ENCODE peak calls at places on chromosome 21, in four cellular contexts. V, L, P and K are unnamed samples.

GRCh38 chr21:29637126-29637525 is 302.7 kb downstream of the GRIK1 start:
- DNase-seq in V (no peak), L (no peak), P (no peak), K (no peak)

GRCh38 chr21:32499249-32500055 is 85.9 kb downstream of the TCP10L start:
- DNase-seq in V (no peak), L (no peak), P (peak; percentile 62), K (no peak)

GRCh38 chr21:24727803-24728425 is 879.4 kb downstream of the MRPL39 start:
- DNase-seq in V (no peak), L (no peak), P (peak; percentile 52), K (no peak)

GRCh38 chr21:31760931-31761330 is 29.0 kb upstream of the SCAF4 start:
- DNase-seq in V (no peak), L (no peak), P (no peak), K (no peak)

GRCh38 chr21:40049031-40049958 is 182.1 kb downstream of the PCP4 start:
- DNase-seq in V (no peak), L (no peak), P (peak; percentile 11), K (no peak)

GRCh38 chr21:29114765-29115164 is 15.7 kb upstream of the MAP3K7CL start:
- DNase-seq in V (no peak), L (no peak), P (peak; percentile 92), K (no peak)

GRCh38 chr21:26449161-26449560 is 123.9 kb downstream of the CYYR1 start:
- DNase-seq in V (no peak), L (no peak), P (peak; percentile 43), K (peak; percentile 49)

GRCh38 chr21:46452719-46453118 is 6.0 kb upstream of the DIP2A start:
- DNase-seq in V (no peak), L (no peak), P (no peak), K (no peak)

GRCh38 chr21:39373634-39374033 is 24.7 kb upstream of the HMGN1 start:
- DNase-seq in V (peak; percentile 36), L (no peak), P (peak; percentile 47), K (peak; percentile 49)

GRCh38 chr21:26405735-26406361 is 167.2 kb downstream of the CYYR1 start:
- DNase-seq in V (peak; percentile 34), L (no peak), P (peak; percentile 72), K (peak; percentile 59)

GRCh38 chr21:26140185-26140584 is 30.4 kb downstream of the APP start:
- DNase-seq in V (no peak), L (no peak), P (peak; percentile 99), K (no peak)

GRCh38 chr21:45634511-45635183 is 8.9 kb upstream of the PCBP3 start:
- DNase-seq in V (peak; percentile 44), L (no peak), P (peak; percentile 18), K (peak; percentile 60)

GRCh38 chr21:19122371-19122770 is 718.8 kb upstream of the TMPRSS15 start:
- DNase-seq in V (peak; percentile 12), L (no peak), P (no peak), K (no peak)

GRCh38 chr21:32925098-32925497 is 100.6 kb upstream of the OLIG2 start:
- DNase-seq in V (no peak), L (no peak), P (no peak), K (no peak)

GRCh38 chr21:40054403-40054802 is 187.2 kb downstream of the PCP4 start:
- DNase-seq in V (no peak), L (no peak), P (no peak), K (no peak)

GRCh38 chr21:33059319-33059894 is 10.5 kb upstream of the OLIG1 start:
- DNase-seq in V (no peak), L (no peak), P (no peak), K (no peak)

GRCh38 chr21:44919111-44919912 is 1.4 kb downstream of the ITGB2 start:
- DNase-seq in V (no peak), L (no peak), P (no peak), K (no peak)

GRCh38 chr21:29130234-29130993 is at the start of gene MAP3K7CL:
- DNase-seq in V (no peak), L (no peak), P (peak; percentile 100), K (no peak)

GRCh38 chr21:45642122-45642813 is 1.3 kb upstream of the PCBP3 start:
- DNase-seq in V (no peak), L (no peak), P (no peak), K (no peak)

GRCh38 chr21:33019885-33020557 is 5.7 kb upstream of the OLIG2 start:
- DNase-seq in V (no peak), L (no peak), P (no peak), K (no peak)

GRCh38 chr21:46202592-46203202 is 18.4 kb upstream of the SPATC1L start:
- DNase-seq in V (no peak), L (no peak), P (no peak), K (peak; percentile 68)

GRCh38 chr21:28908351-28908750 is 84.3 kb downstream of the LTN1 start:
- DNase-seq in V (no peak), L (no peak), P (no peak), K (no peak)

GRCh38 chr21:17506936-17507335 is 5.9 kb upstream of the CXADR start:
- DNase-seq in V (no peak), L (no peak), P (no peak), K (no peak)

GRCh38 chr21:17514124-17514481 is 1.3 kb downstream of the CXADR start:
- DNase-seq in V (no peak), L (no peak), P (no peak), K (peak; percentile 43)

GRCh38 chr21:17513214-17514123 is 626 bp downstream of the CXADR start:
- DNase-seq in V (peak; percentile 48), L (no peak), P (no peak), K (peak; percentile 44)

DNA sequence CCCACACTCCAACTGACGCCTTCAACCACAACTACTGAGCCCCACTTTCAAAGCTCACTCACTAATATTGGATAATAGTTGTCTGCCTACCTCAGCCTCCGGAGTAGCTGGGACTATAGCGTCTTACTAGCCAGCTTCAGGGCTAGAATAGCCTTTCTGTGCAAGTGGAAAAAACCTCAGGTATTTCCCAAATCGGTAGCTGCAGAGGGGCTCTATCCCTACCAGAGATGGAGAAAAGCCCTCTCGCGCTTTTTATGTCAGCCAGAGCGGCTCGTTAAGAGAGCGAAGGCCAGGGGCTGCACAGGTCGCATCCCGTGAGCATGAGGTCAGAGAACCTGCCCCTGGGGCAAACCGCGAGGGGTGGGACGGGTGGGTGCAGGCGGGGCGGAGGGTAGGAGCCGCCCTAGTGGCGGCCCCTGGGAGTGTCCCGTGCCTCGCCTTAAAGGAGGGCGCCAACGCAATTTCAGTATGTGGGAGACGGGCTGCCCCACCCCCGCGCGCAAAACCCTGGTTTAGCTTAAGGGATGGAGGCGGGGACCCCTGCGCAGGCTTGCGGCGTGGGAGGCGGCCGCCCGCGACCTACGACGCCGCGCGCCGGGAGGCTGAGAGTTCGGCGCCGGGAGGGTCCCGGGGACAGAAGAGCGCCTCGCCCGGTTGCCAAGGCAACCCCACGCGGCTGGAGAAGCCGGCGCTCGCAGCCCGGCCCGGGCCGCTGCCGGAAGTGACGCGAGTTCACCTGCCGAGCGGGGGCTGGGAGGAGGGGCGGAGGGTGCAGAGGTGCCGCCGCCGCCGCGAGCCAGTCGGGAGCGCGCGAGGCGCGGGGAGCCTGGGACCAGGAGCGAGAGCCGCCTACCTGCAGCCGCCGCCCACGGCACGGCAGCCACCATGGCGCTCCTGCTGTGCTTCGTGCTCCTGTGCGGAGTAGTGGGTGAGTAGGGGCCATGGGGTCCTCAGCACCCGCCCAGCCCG is at the start of gene CXADR:
- DNase-seq in V (peak; percentile 81), L (no peak), P (no peak), K (peak; percentile 83)
- TF ChIP-seq CTCF in V (peak; percentile 53), L (peak; percentile 65), P (peak; percentile 28), K (peak; percentile 53)

DNA sequence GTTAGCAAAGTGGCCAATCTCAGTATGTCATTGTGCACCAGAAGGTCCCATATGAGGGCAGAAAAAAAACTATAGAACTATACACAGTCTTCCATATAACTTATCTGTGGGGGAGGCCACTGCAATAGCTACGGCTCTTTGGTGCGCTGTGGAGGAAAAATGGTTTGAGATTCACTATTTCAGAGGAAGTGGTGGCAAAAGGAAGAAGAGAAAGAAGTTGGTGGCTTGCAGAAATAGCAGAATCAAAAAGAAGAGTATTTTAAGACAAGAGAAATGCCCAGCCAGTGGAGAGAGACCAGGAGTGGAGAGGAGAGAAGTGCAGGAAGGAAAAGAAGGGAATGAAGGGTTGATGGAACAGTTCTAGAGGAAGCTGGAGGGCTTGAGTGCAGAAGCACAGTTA is 64.7 kb downstream of the RUNX1 start:
- DNase-seq in V (no peak), L (no peak), P (no peak), K (no peak)
- H3K4me1 ChIP-seq in V (no peaks in the 10 kb centered on the region), L (no peaks in the 10 kb centered on the region), P (peaks cover 12% of the 10 kb centered on the region), K (no peaks in the 10 kb centered on the region)

DNA sequence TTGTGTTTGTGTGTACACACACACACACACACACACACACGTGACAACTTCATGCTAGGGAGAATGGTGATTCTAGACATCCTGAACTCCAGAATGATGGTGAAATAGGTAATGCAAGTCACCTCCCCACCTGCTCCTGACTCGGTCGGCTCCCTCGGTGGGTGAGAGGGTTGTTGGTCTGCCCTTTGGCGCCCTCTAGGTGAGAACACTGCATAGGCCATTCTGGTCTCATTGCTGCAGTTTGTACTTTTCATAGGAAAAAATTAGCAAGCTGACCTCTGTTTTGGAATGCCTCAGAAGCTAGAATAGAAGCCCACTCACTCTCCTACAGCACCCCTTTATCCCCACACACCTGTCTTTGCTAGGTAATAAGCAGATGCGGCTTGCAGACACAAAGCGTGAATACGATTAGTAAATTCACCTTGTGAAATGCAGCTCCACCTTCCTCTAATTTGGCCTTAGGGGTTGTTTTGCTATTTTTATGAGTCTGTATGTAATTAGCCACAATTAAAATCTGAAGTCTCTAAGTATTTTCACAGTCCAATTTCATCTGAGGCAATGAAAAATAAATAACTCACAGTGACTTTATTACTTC is 130.0 kb upstream of the KCNJ15 start:
- DNase-seq in V (peak; percentile 47), L (no peak), P (peak; percentile 33), K (peak; percentile 42)
- TF ChIP-seq CTCF in V (peak; percentile 56), L (peak; percentile 74), P (peak; percentile 77), K (peak; percentile 78)

GRCh38 chr21:42305707-42306147 is 9.5 kb downstream of the TFF3 start:
- DNase-seq in V (no peak), L (no peak), P (no peak), K (no peak)
- H3K4me1 ChIP-seq in V (no peaks in the 10 kb centered on the region), L (peaks cover 7% of the 10 kb centered on the region), P (no peaks in the 10 kb centered on the region), K (no peaks in the 10 kb centered on the region)

DNA sequence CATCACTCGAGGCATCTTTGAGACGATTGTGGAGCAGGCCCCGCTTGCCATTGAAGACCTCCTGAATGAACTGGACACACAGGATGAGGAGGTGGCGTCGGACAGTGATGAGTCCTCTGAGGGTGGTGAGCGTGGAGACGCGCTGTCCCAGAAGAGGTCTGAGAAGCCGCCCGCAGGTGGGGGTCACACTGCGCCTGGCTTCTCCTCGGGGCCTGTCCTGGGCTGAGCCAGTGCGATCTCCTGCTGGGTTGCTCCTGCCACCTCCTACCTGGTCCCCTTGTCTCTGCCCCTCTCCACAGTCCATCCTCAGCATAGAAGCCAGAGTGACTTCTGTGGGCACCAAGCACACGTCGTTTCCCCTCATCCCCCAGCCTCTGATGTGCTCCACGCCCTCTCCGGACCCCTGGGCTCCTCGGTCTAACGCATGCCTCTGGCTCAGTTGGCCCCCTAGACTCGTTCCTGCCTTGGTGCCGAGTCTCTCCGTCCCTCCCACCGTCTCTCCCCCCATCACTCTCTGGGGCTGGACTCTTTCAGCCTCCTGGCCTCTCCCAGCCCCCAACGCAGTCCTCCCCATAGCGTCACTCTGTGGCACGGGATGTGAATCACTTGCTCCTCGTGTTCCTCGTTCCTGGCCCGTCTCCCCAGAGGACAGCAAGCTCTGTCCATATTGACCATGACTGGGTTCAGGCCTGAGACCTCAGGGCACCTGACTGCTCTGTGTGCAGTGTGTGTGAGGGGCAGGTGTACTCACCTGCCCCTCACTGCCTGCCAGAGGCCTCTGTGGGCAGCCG is 8.7 kb downstream of the RRP1 start:
- DNase-seq in V (no peak), L (no peak), P (no peak), K (no peak)
- TF ChIP-seq CTCF in V (no peak), L (no peak), P (no peak), K (no peak)